ENCODE peak calls at places on chromosomes 3 and 15, in seven cellular contexts. G, M, H, S, Y, T and P are unnamed samples.

GRCh38 chr15:57150066-57150865 is 226.0 kb upstream of the CGNL1 start:
- DNase-seq in G (no peak), M (peak; percentile 45), S (no peak), T (no peak), Y (no peak), H (no peak), P (no peak)

GRCh38 chr15:40825661-40826088 is 2.8 kb downstream of the PPP1R14D start:
- DNase-seq in Y (no peak), H (no peak), G (no peak), T (peak; percentile 67), M (peak; percentile 35), S (no peak), P (no peak)

GRCh38 chr3:67090472-67090871 is 92.4 kb downstream of the KBTBD8 start:
- DNase-seq in Y (no peak), S (no peak), H (no peak), G (no peak), M (no peak), T (no peak), P (no peak)

GRCh38 chr3:115632026-115632425 is 8.7 kb downstream of the GAP43 start:
- DNase-seq in S (no peak), H (no peak), M (no peak), G (no peak), T (no peak), Y (no peak), P (no peak)

GRCh38 chr3:30007668-30008067 is 598.7 kb upstream of the TGFBR2 start:
- DNase-seq in Y (no peak), H (no peak), S (no peak), M (no peak), G (no peak), T (no peak), P (no peak)

GRCh38 chr15:63018639-63019038 is 23.9 kb upstream of the TPM1 start:
- DNase-seq in Y (no peak), S (no peak), M (no peak), H (no peak), G (no peak), T (no peak), P (no peak)

GRCh38 chr3:55608266-55608937 is 121.3 kb upstream of the WNT5A start:
- DNase-seq in M (no peak), G (no peak), T (no peak), Y (no peak), H (no peak), S (no peak), P (no peak)

GRCh38 chr3:25349828-25350227 is 78.2 kb upstream of the RARB start:
- DNase-seq in Y (no peak), S (no peak), M (no peak), T (no peak), H (no peak), G (no peak), P (no peak)

GRCh38 chr15:25246641-25247417 is 192.0 kb downstream of the UBE3A start:
- DNase-seq in Y (no peak), S (no peak), G (no peak), T (no peak), H (no peak), M (no peak), P (no peak)

GRCh38 chr3:22634450-22634849 is 568.7 kb upstream of the UBE2E2 start:
- DNase-seq in T (no peak), G (no peak), M (no peak), Y (no peak), H (no peak), S (no peak), P (no peak)

GRCh38 chr3:105752791-105753415 is 115.9 kb downstream of the CBLB start:
- DNase-seq in T (peak; percentile 58), Y (peak; percentile 86), H (no peak), M (no peak), G (no peak), S (no peak), P (peak; percentile 49)

GRCh38 chr3:50370594-50370993 is 11.3 kb upstream of the TMEM115 start:
- DNase-seq in H (no peak), T (no peak), G (no peak), Y (no peak), M (no peak), S (no peak), P (no peak)

GRCh38 chr3:170869240-170869592 is 779 bp downstream of the RPL22L1 start:
- DNase-seq in H (no peak), G (no peak), Y (peak; percentile 6), T (peak; percentile 34), S (no peak), M (peak; percentile 23), P (no peak)

GRCh38 chr3:108124337-108125150 is 33.7 kb upstream of the CD47 start:
- DNase-seq in T (peak; percentile 29), M (no peak), S (no peak), Y (peak; percentile 76), H (peak; percentile 49), G (no peak), P (peak; percentile 29)

GRCh38 chr15:71515375-71516186 is 294.8 kb upstream of the NR2E3 start:
- DNase-seq in S (no peak), H (no peak), M (no peak), T (peak; percentile 31), G (no peak), Y (no peak), P (no peak)

GRCh38 chr15:31106495-31107300 is 5.2 kb upstream of the TRPM1 start:
- DNase-seq in T (no peak), Y (no peak), G (no peak), M (no peak), S (no peak), H (no peak), P (no peak)

GRCh38 chr3:131903988-131904415 is 130.8 kb downstream of the CPNE4 start:
- DNase-seq in S (no peak), G (peak; percentile 66), T (no peak), H (no peak), M (peak; percentile 82), Y (no peak), P (no peak)

GRCh38 chr3:109392293-109392692 is 54.9 kb upstream of the DPPA4 start:
- DNase-seq in M (no peak), S (no peak), G (no peak), T (no peak), Y (no peak), H (no peak), P (no peak)

GRCh38 chr15:76363251-76363650 is 26.7 kb downstream of the ISL2 start:
- DNase-seq in H (no peak), T (no peak), Y (no peak), M (no peak), G (no peak), S (no peak), P (no peak)

GRCh38 chr3:43879166-43879565 is 188.4 kb downstream of the ABHD5 start:
- DNase-seq in M (no peak), T (peak; percentile 19), G (no peak), S (no peak), Y (no peak), H (peak; percentile 94), P (no peak)

GRCh38 chr15:23532019-23532418 is 33.5 kb upstream of the MKRN3 start:
- DNase-seq in G (no peak), M (no peak), S (no peak), H (no peak), T (no peak), Y (no peak), P (no peak)

GRCh38 chr3:53570709-53571108 is 76.3 kb downstream of the CACNA1D start:
- DNase-seq in M (no peak), S (no peak), G (no peak), T (peak; percentile 9), H (peak; percentile 19), Y (no peak), P (no peak)

GRCh38 chr3:187041362-187042061 is 97.8 kb downstream of the RPL39L start:
- DNase-seq in M (no peak), H (no peak), T (peak; percentile 37), Y (peak; percentile 59), S (peak; percentile 27), G (no peak), P (no peak)

GRCh38 chr3:113746955-113747718 is at the start of gene ATP6V1A:
- DNase-seq in H (peak; percentile 94), M (peak; percentile 23), T (peak; percentile 33), S (peak; percentile 77), Y (no peak), G (peak; percentile 64), P (peak; percentile 74)

GRCh38 chr15:33309602-33310276 is 1.0 kb upstream of the RYR3 start:
- DNase-seq in G (no peak), Y (no peak), M (no peak), S (no peak), T (no peak), H (peak; percentile 91), P (no peak)
- H3K27me3 ChIP-seq in G (peaks cover 61% of the 10 kb centered on the region), Y (peaks cover 9% of the 10 kb centered on the region), M (peaks cover 60% of the 10 kb centered on the region), S (peaks cover 2% of the 10 kb centered on the region), T (peaks cover 16% of the 10 kb centered on the region), H (peaks cover 41% of the 10 kb centered on the region), P (peaks cover 52% of the 10 kb centered on the region)

DNA sequence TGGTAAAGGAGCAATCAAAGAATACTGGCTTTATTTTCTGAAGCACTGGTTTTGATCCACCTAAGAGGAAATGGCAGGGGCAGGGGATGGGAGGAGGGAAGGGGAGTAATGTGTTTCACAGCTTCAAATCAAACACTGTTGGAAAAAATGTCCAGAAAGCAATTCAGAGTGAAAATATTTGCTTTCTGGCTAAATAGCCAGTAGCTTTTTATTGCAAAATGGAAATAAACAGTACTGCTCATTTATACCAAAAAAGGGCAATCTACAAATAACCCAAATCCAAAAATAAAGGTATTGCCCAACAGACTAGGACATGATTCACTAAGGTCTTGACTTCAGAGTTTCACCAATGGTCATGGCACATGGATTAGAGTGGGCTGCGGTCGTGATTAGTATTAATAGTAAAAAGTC is 279.3 kb upstream of the THBS1 start:
- DNase-seq in M (peak; percentile 34), H (no peak), T (no peak), S (no peak), Y (no peak), G (no peak), P (no peak)
- H3K27ac ChIP-seq in M (peak overlapping the region; percentile 58), H (no peak overlapping the region), T (no peak overlapping the region), S (no peak overlapping the region), Y (no peak overlapping the region), G (peak overlapping the region; percentile 94), P (no peak overlapping the region)

GRCh38 chr3:2628117-2628516 is 482.1 kb downstream of the IL5RA start:
- DNase-seq in G (no peak), H (peak; percentile 61), M (no peak), T (no peak), S (no peak), Y (no peak), P (no peak)
- H3K27me3 ChIP-seq in G (no peaks in the 10 kb centered on the region), H (no peaks in the 10 kb centered on the region), M (no peaks in the 10 kb centered on the region), T (no peaks in the 10 kb centered on the region), S (no peaks in the 10 kb centered on the region), Y (no peaks in the 10 kb centered on the region), P (no peaks in the 10 kb centered on the region)

DNA sequence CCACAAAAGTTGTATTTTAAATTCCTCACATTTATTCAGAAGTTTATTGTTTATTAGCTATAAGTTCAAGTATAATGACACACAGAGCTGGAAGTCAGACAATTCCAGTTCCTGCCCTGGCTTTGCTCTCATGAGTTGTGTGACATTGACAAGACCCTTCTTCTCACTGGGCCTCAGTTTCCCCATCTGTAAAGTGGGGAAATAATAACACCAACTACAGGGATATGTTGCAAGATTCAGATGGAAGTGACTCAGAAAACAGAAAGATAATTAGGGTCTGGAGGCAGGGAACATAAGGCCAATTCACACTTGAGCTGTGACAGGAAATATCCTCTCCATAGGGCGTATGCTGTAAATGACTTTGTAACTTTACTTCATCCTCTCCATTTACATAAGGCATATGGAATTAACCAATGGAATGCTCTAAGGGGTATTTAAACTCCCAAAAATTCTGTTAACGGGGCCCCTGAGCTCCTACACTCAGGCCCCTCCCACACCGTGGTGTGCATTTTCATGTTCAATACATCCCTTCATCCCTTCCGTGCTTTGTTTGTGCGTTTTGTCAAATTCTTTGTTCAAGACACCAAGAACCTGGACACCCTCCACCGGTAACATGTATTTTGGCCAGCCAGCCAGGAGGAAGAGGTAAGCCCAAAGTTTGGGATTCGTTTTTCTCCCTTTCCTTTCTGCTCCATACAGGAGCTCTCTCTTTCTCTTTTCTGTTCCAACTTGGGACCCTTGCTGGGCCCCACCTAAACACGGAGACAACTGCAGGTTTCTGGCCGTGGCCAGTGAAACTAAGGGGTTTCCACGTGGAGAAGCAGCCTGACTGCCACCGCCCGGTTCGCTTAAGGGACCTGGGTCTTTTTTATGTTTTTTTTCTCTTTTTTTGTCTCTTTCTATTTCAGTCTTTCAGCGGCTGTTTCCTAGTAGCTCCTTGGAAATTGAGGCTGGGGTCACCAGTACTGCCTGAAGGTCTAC is 16.9 kb downstream of the CYP11A1 start:
- DNase-seq in Y (no peak), T (no peak), M (no peak), H (no peak), S (no peak), G (no peak), P (no peak)
- H3K27ac ChIP-seq in Y (no peak overlapping the region), T (no peak overlapping the region), M (no peak overlapping the region), H (no peak overlapping the region), S (no peak overlapping the region), G (no peak overlapping the region), P (no peak overlapping the region)